ENCODE peak calls at places on chromosome 5, in eight cellular contexts. One of them, this sample, is unnamed.
A peak's percentile ranks its signal among the peaks of the same experiment; 100 is the strongest.

GRCh38 chr5:140544986-140545385 is 2.5 kb upstream of the EIF4EBP3 start:
- DNase-seq in adipocyte: no peak
- DNase-seq in left ventricle myocardium superior: no peak
- DNase-seq in cardiac muscle cell: no peak
- DNase-seq in NCI-H2029: no peak
- DNase-seq in stimulated activated CD8-positive, alpha-beta memory T cell treated with anti-CD3 and anti-CD28 coated beads, Interleukin-12 subunit alpha, Interleukin-12 subunit beta, amount 100 ng/mL, for 4 hours: no peak
- DNase-seq in stomach: no peak
- DNase-seq in AG09319: no peak
- DNase-seq in this sample: no peak

GRCh38 chr5:168324864-168325615 is 33.6 kb downstream of the WWC1 start:
- DNase-seq in adipocyte: no peak
- DNase-seq in left ventricle myocardium superior: no peak
- DNase-seq in cardiac muscle cell: no peak
- DNase-seq in NCI-H2029: no peak
- DNase-seq in stimulated activated CD8-positive, alpha-beta memory T cell treated with anti-CD3 and anti-CD28 coated beads, Interleukin-12 subunit alpha, Interleukin-12 subunit beta, amount 100 ng/mL, for 4 hours: no peak
- DNase-seq in stomach: peak; percentile 61
- DNase-seq in AG09319: no peak
- DNase-seq in this sample: peak; percentile 98

GRCh38 chr5:61486476-61486875 is 154.4 kb downstream of the ZSWIM6 start:
- DNase-seq in adipocyte: no peak
- DNase-seq in left ventricle myocardium superior: no peak
- DNase-seq in cardiac muscle cell: no peak
- DNase-seq in NCI-H2029: no peak
- DNase-seq in stimulated activated CD8-positive, alpha-beta memory T cell treated with anti-CD3 and anti-CD28 coated beads, Interleukin-12 subunit alpha, Interleukin-12 subunit beta, amount 100 ng/mL, for 4 hours: no peak
- DNase-seq in stomach: no peak
- DNase-seq in AG09319: no peak
- DNase-seq in this sample: no peak

GRCh38 chr5:1724822-1725602 is 74.6 kb downstream of the MRPL36 start:
- DNase-seq in adipocyte: no peak
- DNase-seq in left ventricle myocardium superior: no peak
- DNase-seq in cardiac muscle cell: peak; percentile 27
- DNase-seq in NCI-H2029: no peak
- DNase-seq in stimulated activated CD8-positive, alpha-beta memory T cell treated with anti-CD3 and anti-CD28 coated beads, Interleukin-12 subunit alpha, Interleukin-12 subunit beta, amount 100 ng/mL, for 4 hours: no peak
- DNase-seq in stomach: peak; percentile 13
- DNase-seq in AG09319: no peak
- DNase-seq in this sample: no peak

GRCh38 chr5:82259172-82259800 is 18.9 kb downstream of the RPS23 start:
- DNase-seq in adipocyte: peak; percentile 66
- DNase-seq in left ventricle myocardium superior: no peak
- DNase-seq in cardiac muscle cell: peak; percentile 59
- DNase-seq in NCI-H2029: no peak
- DNase-seq in stimulated activated CD8-positive, alpha-beta memory T cell treated with anti-CD3 and anti-CD28 coated beads, Interleukin-12 subunit alpha, Interleukin-12 subunit beta, amount 100 ng/mL, for 4 hours: no peak
- DNase-seq in stomach: no peak
- DNase-seq in AG09319: no peak
- DNase-seq in this sample: peak; percentile 40

GRCh38 chr5:13567819-13568218 is 376.7 kb downstream of the DNAH5 start:
- DNase-seq in adipocyte: peak; percentile 3
- DNase-seq in left ventricle myocardium superior: no peak
- DNase-seq in cardiac muscle cell: no peak
- DNase-seq in NCI-H2029: no peak
- DNase-seq in stimulated activated CD8-positive, alpha-beta memory T cell treated with anti-CD3 and anti-CD28 coated beads, Interleukin-12 subunit alpha, Interleukin-12 subunit beta, amount 100 ng/mL, for 4 hours: no peak
- DNase-seq in stomach: no peak
- DNase-seq in AG09319: no peak
- DNase-seq in this sample: peak; percentile 97

GRCh38 chr5:35990941-35991592 is at the start of gene UGT3A1:
- DNase-seq in adipocyte: no peak
- DNase-seq in left ventricle myocardium superior: no peak
- DNase-seq in cardiac muscle cell: no peak
- DNase-seq in NCI-H2029: peak; percentile 78
- DNase-seq in stimulated activated CD8-positive, alpha-beta memory T cell treated with anti-CD3 and anti-CD28 coated beads, Interleukin-12 subunit alpha, Interleukin-12 subunit beta, amount 100 ng/mL, for 4 hours: no peak
- DNase-seq in stomach: no peak
- DNase-seq in AG09319: no peak
- DNase-seq in this sample: peak; percentile 71

GRCh38 chr5:56516936-56517521 is 283.9 kb upstream of the ANKRD55 start:
- DNase-seq in adipocyte: peak; percentile 52
- DNase-seq in left ventricle myocardium superior: no peak
- DNase-seq in cardiac muscle cell: peak; percentile 47
- DNase-seq in NCI-H2029: peak; percentile 20
- DNase-seq in stimulated activated CD8-positive, alpha-beta memory T cell treated with anti-CD3 and anti-CD28 coated beads, Interleukin-12 subunit alpha, Interleukin-12 subunit beta, amount 100 ng/mL, for 4 hours: no peak
- DNase-seq in stomach: peak; percentile 37
- DNase-seq in AG09319: no peak
- DNase-seq in this sample: peak; percentile 53

GRCh38 chr5:116573279-116573616 is 1.4 kb downstream of the SEMA6A start:
- DNase-seq in adipocyte: peak; percentile 8
- DNase-seq in left ventricle myocardium superior: peak; percentile 58
- DNase-seq in cardiac muscle cell: no peak
- DNase-seq in NCI-H2029: no peak
- DNase-seq in stimulated activated CD8-positive, alpha-beta memory T cell treated with anti-CD3 and anti-CD28 coated beads, Interleukin-12 subunit alpha, Interleukin-12 subunit beta, amount 100 ng/mL, for 4 hours: no peak
- DNase-seq in stomach: peak; percentile 36
- DNase-seq in AG09319: no peak
- DNase-seq in this sample: peak; percentile 58